ENCODE peak calls at places on chromosomes 7 and 10, in four cellular contexts. P is SJSA1, A is left ventricle myocardium inferior, Y is mammary epithelial cell. T is an unnamed sample.

GRCh38 chr7:80791509-80791929 is 127.3 kb downstream of the SEMA3C start:
- DNase-seq in A (no peak), Y (no peak), P (no peak), T (no peak)

GRCh38 chr7:81007053-81007452 is 88.2 kb upstream of the SEMA3C start:
- DNase-seq in P (no peak), Y (no peak), A (no peak), T (no peak)

GRCh38 chr10:44022203-44022602 is 362.7 kb downstream of the CXCL12 start:
- DNase-seq in Y (no peak), P (no peak), A (no peak), T (no peak)

GRCh38 chr10:63466168-63466935 is 575 bp upstream of the JMJD1C start:
- DNase-seq in Y (no peak), P (peak), A (peak), T (peak)

GRCh38 chr7:12244129-12244528 is 33.0 kb downstream of the TMEM106B start:
- DNase-seq in A (no peak), P (no peak), Y (no peak), T (no peak)

GRCh38 chr7:113289140-113289740 is 170.9 kb upstream of the SMIM30 start:
- DNase-seq in A (no peak), Y (peak), P (peak), T (no peak)

GRCh38 chr10:124621637-124622036 is 122.5 kb downstream of the FAM53B start:
- DNase-seq in A (no peak), P (no peak), Y (no peak), T (peak)

GRCh38 chr10:5317547-5318107 is 47.1 kb upstream of the UCN3 start:
- DNase-seq in A (no peak), Y (peak), P (peak), T (no peak)

GRCh38 chr10:88088441-88089340 is 225.3 kb downstream of the PTEN start:
- DNase-seq in P (no peak), A (no peak), Y (peak), T (no peak)

GRCh38 chr7:33789871-33790270 is 115.5 kb upstream of the BMPER start:
- DNase-seq in A (no peak), P (no peak), Y (no peak), T (no peak)

GRCh38 chr7:33792547-33793105 is 112.7 kb upstream of the BMPER start:
- DNase-seq in P (no peak), Y (no peak), A (no peak), T (no peak)

GRCh38 chr7:33788493-33788892 is 116.8 kb upstream of the BMPER start:
- DNase-seq in Y (no peak), A (no peak), P (no peak), T (no peak)

GRCh38 chr7:33792041-33792440 is 113.3 kb upstream of the BMPER start:
- DNase-seq in Y (no peak), P (no peak), A (no peak), T (no peak)

DNA sequence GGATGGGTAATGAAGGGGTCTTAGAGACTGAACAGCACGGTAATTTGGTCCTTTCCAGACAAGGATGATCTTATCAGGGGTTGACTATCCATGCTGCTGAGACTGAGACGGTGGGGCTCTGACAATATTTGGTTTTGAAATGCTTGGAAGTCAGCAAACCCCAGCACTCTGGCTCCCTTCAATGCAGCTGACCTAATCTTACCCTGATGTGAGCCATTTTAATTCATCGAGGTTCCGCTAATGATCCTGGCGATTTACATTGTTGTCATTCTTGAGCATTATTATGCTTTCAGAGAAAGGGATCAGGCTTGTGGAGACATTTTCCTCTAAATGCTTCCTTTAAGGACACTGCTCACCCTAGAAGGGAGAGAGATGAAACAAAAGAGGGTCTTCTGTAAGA is 114.6 kb upstream of the BMPER start:
- DNase-seq in P (no peak), Y (no peak), A (no peak), T (no peak)
- H3K27ac ChIP-seq in P (no peak), Y (no peak), A (no peak), T (no peak)

GRCh38 chr7:53238021-53238605 is 202.7 kb downstream of the POM121L12 start:
- DNase-seq in Y (no peak), A (no peak), P (no peak), T (no peak)
- H3K27ac ChIP-seq in Y (no peak), A (peak), P (no peak), T (no peak)

DNA sequence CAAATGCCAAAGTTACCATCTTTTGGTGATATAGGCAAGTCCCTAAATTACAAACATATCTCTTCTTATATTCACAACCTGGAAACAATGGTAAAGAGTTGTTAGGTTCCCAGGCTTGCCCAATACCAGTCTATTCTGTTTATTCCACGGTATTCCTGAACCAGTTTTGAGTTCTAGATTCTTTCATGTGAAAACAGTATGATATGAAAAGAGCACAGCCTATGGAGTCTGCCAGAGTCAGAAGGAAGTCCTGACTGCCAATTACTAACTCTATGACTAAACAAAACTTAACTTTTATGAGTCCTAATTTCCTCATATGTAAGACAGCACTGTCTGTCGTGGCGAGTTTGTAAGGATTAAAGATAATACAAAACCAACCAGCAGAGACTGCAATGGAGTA is 5.6 kb downstream of the ABI1 start:
- DNase-seq in Y (peak), A (no peak), P (no peak), T (no peak)
- H3K27ac ChIP-seq in Y (peak), A (no peak), P (no peak), T (no peak)

GRCh38 chr7:87154166-87154565 is 1.9 kb downstream of the DMTF1 start:
- DNase-seq in P (no peak), Y (no peak), A (no peak), T (no peak)

GRCh38 chr7:87151701-87152111 is 547 bp upstream of the DMTF1 start:
- DNase-seq in P (no peak), A (no peak), Y (no peak), T (no peak)

GRCh38 chr7:87152897-87153641 is 816 bp downstream of the DMTF1 start:
- DNase-seq in P (peak), Y (peak), A (peak), T (no peak)

GRCh38 chr7:87151002-87151505 is 1.2 kb upstream of the DMTF1 start:
- DNase-seq in P (no peak), Y (no peak), A (no peak), T (no peak)

GRCh38 chr7:87152112-87152896 is at the start of gene DMTF1:
- DNase-seq in P (peak), Y (peak), A (peak), T (peak)
- H3K27ac ChIP-seq in P (peak), Y (peak), A (peak), T (peak)

GRCh38 chr7:66452165-66452564 is 176.5 kb upstream of the KCTD7 start:
- DNase-seq in A (no peak), Y (no peak), P (no peak), T (no peak)
- H3K27ac ChIP-seq in A (no peak), Y (no peak), P (no peak), T (no peak)

DNA sequence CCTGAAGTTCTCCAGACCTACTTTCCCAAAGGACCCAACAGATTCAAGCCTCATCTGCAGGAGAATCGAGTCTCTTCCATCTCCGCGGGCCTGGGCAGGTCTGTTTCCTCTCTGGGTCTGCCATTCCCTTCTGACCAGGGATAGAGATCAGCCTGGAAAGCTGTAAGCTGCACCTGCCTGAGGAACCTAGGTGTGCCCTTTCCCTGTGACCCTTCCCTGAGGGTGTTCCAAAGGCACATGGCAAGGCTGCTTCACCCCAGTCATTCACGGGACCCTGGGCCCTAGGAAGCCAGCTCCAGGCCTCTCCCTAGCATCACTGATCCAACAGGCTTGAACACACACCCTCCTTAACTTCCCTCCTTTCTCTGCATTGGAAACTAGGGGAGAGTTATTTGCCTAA is 91.2 kb upstream of the FAM20C start:
- DNase-seq in A (no peak), Y (no peak), P (no peak), T (no peak)
- H3K27ac ChIP-seq in A (no peak), Y (no peak), P (peak), T (no peak)

GRCh38 chr10:60282771-60283353 is 106.8 kb downstream of the ANK3 start:
- DNase-seq in A (no peak), P (peak), Y (peak), T (no peak)
- H3K27ac ChIP-seq in A (peak), P (peak), Y (no peak), T (no peak)

DNA sequence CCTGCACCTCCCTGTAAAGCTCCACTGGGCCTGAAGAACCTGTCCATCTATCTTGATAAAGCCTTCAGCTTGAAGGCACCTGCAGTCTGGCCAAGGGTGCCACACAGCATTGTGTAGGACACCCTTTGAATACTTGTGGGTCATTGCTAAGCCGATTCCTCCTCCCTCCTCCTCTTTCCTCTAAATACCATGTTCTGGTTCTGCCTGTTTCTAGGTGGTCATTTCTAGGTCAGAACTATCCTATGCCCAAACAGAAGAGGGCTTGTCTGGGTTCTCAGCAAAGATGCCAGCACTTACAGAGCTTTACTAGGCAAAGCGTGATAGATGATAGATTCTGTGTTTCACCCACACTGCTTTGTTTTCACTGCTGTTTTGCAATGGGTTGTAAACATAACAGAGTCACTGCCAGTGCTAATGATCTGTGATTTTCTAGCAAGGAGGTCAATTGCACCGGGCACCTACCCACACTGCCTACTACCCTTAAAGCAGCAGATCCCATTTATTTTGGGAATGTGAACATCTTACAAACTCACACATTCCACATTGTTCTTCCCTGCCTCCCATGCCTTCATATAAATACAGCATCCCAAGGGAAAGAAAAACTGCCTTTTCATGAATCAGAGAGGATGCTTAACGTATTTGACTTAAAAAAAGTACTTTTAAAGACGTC is 279.1 kb upstream of the PITRM1 start:
- DNase-seq in P (no peak), Y (no peak), A (no peak), T (no peak)
- H3K27ac ChIP-seq in P (peak), Y (peak), A (peak), T (no peak)

DNA sequence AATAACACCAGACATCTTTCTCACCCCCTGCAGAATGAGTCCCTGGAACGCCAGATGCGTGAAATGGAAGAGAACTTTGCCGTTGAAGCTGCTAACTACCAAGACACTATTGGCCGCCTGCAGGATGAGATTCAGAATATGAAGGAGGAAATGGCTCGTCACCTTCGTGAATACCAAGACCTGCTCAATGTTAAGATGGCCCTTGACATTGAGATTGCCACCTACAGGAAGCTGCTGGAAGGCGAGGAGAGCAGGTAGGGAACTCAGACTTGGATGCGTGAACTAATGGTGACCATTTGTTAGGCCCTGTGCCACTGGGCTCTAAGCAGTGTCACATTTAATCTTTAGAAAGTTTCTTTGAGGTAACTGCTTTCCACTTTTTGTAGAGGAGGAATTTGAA is 7.1 kb downstream of the VIM start:
- DNase-seq in A (no peak), Y (no peak), P (no peak), T (no peak)
- H3K27ac ChIP-seq in A (peak), Y (no peak), P (no peak), T (no peak)

GRCh38 chr7:134947831-134948230 is 38.5 kb upstream of the AGBL3 start:
- DNase-seq in A (no peak), Y (no peak), P (no peak), T (no peak)

GRCh38 chr7:134945711-134946110 is 40.6 kb upstream of the AGBL3 start:
- DNase-seq in A (no peak), Y (no peak), P (no peak), T (no peak)

GRCh38 chr7:134947329-134947728 is 39.0 kb upstream of the AGBL3 start:
- DNase-seq in Y (no peak), P (no peak), A (no peak), T (no peak)

GRCh38 chr7:134948246-134948645 is 38.1 kb upstream of the AGBL3 start:
- DNase-seq in Y (no peak), A (no peak), P (no peak), T (no peak)

GRCh38 chr7:134946260-134946659 is 40.0 kb upstream of the AGBL3 start:
- DNase-seq in A (no peak), Y (no peak), P (no peak), T (no peak)
- H3K27ac ChIP-seq in A (no peak), Y (no peak), P (no peak), T (no peak)